ENCODE peak calls at places on chromosomes 11 and 22, in six cellular contexts. V is foreskin fibroblast, Y is WTC11, B is H9, Z is pancreas, K is lung. H is an unnamed sample.

GRCh38 chr11:58625086-58625485 is 2.6 kb downstream of the CNTF start:
- DNase-seq in K (no peak), Z (no peak), B (no peak), V (peak; percentile 24), Y (no peak), H (no peak)

GRCh38 chr11:100445231-100445735 is 241.8 kb upstream of the ARHGAP42 start:
- DNase-seq in K (no peak), Y (no peak), V (no peak), Z (no peak), B (no peak), H (peak; percentile 28)

GRCh38 chr11:103266167-103266831 is 157.1 kb downstream of the DYNC2H1 start:
- DNase-seq in V (no peak), Z (no peak), B (no peak), Y (no peak), K (no peak), H (no peak)

GRCh38 chr11:62201376-62201775 is 7.1 kb upstream of the SCGB2A1 start:
- DNase-seq in K (no peak), Z (peak; percentile 38), V (no peak), Y (no peak), B (no peak), H (no peak)

GRCh38 chr22:39252461-39253391 is 7.9 kb upstream of the PDGFB start:
- DNase-seq in K (no peak), Z (peak; percentile 47), Y (no peak), V (no peak), B (no peak), H (no peak)

GRCh38 chr11:578276-579035 is 2.2 kb downstream of the PHRF1 start:
- DNase-seq in Y (no peak), B (no peak), Z (no peak), V (no peak), K (no peak), H (no peak)

GRCh38 chr22:21946262-21946925 is 6.3 kb downstream of the PPM1F start:
- DNase-seq in V (no peak), Y (no peak), B (no peak), K (no peak), Z (no peak), H (no peak)

GRCh38 chr11:62242021-62242420 is at the start of gene SCGB1D2:
- DNase-seq in Z (peak; percentile 68), B (peak; percentile 43), Y (peak; percentile 15), V (no peak), K (no peak), H (no peak)

GRCh38 chr22:21632237-21632895 is at the start of gene CCDC116:
- DNase-seq in B (peak; percentile 77), Y (peak; percentile 76), V (no peak), Z (no peak), K (no peak), H (no peak)

GRCh38 chr11:125679837-125680236 is 810 bp downstream of the ACRV1 start:
- DNase-seq in Z (no peak), B (no peak), Y (no peak), K (no peak), V (no peak), H (no peak)

GRCh38 chr11:48081151-48082010 is 101.0 kb downstream of the PTPRJ start:
- DNase-seq in V (peak; percentile 71), Y (no peak), Z (no peak), B (no peak), K (peak; percentile 37), H (peak; percentile 69)

GRCh38 chr11:94658888-94659287 is 91.7 kb downstream of the PIWIL4 start:
- DNase-seq in V (no peak), Y (no peak), B (no peak), Z (no peak), K (no peak), H (no peak)

GRCh38 chr11:128803440-128803839 is 63.7 kb downstream of the KCNJ1 start:
- DNase-seq in Y (no peak), Z (no peak), K (no peak), V (no peak), B (no peak), H (no peak)

GRCh38 chr11:12013771-12014170 is 5.3 kb upstream of the DKK3 start:
- DNase-seq in K (no peak), Y (no peak), B (no peak), Z (no peak), V (peak; percentile 45), H (no peak)

GRCh38 chr11:78032090-78032489 is 9.0 kb upstream of the KCTD14 start:
- DNase-seq in V (no peak), Y (no peak), K (no peak), Z (peak; percentile 61), B (no peak), H (no peak)

GRCh38 chr11:78037056-78037455 is 14.0 kb upstream of the KCTD14 start:
- DNase-seq in K (peak; percentile 67), B (no peak), V (peak; percentile 52), Z (peak; percentile 72), Y (no peak), H (no peak)

GRCh38 chr11:78036313-78036712 is 13.2 kb upstream of the KCTD14 start:
- DNase-seq in K (no peak), Y (no peak), V (no peak), B (no peak), Z (no peak), H (no peak)

GRCh38 chr11:78033040-78033439 is 10.0 kb upstream of the KCTD14 start:
- DNase-seq in Y (no peak), B (no peak), Z (no peak), K (no peak), V (peak; percentile 68), H (no peak)

DNA sequence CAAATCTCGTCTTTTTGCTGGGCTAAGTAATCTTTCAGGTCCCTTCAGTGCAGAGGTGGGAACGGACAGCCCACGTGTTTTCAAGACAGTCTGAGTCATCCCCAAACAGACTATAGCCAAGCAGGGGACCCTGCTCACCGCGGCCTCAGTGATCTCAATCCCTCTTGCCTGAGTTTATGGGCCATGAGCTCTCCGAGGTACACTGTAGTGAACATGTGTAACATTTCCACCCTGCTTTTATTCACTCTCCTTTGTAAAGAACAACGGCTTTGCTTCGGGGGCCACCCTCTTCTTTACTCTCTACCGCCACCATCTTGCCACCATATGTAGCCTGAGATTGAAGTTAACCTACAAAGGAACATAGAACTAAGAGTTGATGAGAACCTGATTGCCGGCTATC is 11.5 kb upstream of the KCTD14 start:
- DNase-seq in V (no peak), Z (no peak), B (no peak), Y (no peak), K (no peak), H (no peak)
- TF ChIP-seq CTCF in V (no peak), Z (no peak), B (peak; percentile 42), Y (no peak), K (no peak), H (no peak)

GRCh38 chr11:63770763-63771162 is 2.2 kb upstream of the ZFTA start:
- DNase-seq in V (peak; percentile 52), Z (no peak), Y (no peak), B (no peak), K (no peak), H (no peak)

GRCh38 chr11:63768232-63769043 is at the start of gene ZFTA:
- DNase-seq in Z (peak; percentile 75), Y (peak; percentile 75), K (no peak), B (peak; percentile 73), V (peak; percentile 84), H (no peak)

GRCh38 chr11:63767415-63768231 is 952 bp downstream of the ZFTA start:
- DNase-seq in Z (peak; percentile 43), K (peak; percentile 69), B (peak; percentile 90), V (peak; percentile 87), Y (peak; percentile 81), H (no peak)

GRCh38 chr11:63769719-63770443 is 1.3 kb upstream of the ZFTA start:
- DNase-seq in K (no peak), Y (peak; percentile 24), V (peak; percentile 53), Z (no peak), B (peak; percentile 52), H (no peak)

GRCh38 chr11:63769044-63769718 is 606 bp upstream of the ZFTA start:
- DNase-seq in V (peak; percentile 77), Z (peak; percentile 59), K (no peak), Y (peak; percentile 32), B (no peak), H (no peak)
- TF ChIP-seq CTCF in V (no peak), Z (no peak), K (no peak), Y (no peak), B (peak; percentile 19), H (no peak)

DNA sequence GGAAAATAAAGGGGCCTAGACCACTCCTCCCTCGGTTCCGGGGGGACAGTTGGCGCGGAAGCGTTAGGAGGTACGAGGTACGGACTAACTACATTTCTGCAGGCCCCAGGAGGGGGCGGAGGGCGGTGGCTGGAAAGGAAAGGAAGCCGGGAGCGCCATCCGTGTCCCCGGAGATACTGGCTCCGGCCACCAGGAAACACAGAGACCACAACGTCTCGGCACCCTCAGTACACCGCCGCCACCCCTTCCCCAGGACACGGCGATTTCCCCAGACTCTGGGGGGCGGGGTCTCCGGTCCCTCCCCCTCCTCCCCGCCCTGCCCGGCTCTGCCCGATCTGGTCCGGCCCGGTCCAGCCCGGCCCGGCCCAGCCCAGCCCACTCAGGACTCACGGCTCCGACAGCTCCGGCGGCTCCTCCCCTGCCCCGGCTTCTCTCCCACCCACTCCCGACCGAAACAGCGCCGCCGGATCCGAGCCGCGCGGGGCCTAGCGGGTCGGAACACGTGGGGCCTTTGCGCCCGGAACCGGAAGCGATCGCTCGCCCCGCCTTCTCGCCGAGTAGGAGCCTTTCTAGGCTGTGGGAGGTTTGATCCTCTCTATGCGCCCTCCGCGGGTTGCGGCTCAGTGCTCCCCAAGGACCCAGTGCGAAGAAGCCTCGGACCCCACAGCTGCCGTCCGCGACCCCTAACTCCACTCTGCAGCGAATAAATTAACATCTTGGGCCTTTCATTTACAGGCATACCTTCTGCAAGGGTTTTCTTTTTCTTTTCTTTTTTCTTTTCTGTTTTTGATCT is at the start of gene ZNF202:
- DNase-seq in B (peak; percentile 91), Y (peak; percentile 90), V (peak; percentile 96), Z (peak; percentile 87), K (peak; percentile 94), H (peak; percentile 62)
- TF ChIP-seq CTCF in B (peak; percentile 54), Y (no peak), V (peak; percentile 7), Z (peak; percentile 15), K (no peak), H (no peak)

GRCh38 chr11:10550503-10550902 is 9.5 kb upstream of the RNF141 start:
- DNase-seq in V (peak; percentile 82), Y (no peak), Z (no peak), B (no peak), K (no peak), H (no peak)

GRCh38 chr11:10556590-10556989 is 11.9 kb downstream of the LYVE1 start:
- DNase-seq in Y (no peak), B (no peak), Z (no peak), K (no peak), V (no peak), H (no peak)

GRCh38 chr11:10551845-10552352 is 10.9 kb upstream of the RNF141 start:
- DNase-seq in B (no peak), V (no peak), K (no peak), Y (no peak), Z (no peak), H (no peak)

DNA sequence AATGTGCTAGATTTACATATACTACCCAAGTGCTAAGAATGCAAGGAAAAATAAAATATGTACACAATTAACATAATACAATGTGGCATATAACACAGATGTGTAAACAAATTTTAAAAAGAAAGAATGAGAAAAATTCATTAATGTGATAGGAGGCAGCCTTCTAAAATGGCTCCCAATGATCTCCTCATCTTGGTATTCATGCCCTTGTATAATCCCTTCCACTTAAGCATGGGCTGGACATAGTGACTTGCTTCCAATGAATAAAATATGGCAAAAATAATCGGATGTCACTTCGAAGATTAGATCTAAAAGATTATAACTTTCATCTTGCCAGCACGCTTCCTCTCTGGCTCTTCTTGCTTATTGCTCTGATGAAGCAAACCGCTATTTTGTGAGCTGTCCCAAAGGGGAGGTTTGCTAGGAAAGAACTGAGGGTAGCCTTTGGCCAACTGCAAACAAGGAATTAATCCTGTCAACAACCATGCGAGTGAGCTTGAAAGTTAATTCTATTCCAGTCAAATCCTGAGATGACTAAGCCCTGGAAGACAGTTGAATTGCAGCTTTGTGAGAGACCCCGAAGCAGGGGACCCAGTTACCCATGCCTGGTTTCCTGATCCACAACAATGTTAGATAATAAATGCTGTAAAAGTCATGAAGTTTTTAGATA is 10.1 kb upstream of the RNF141 start:
- DNase-seq in Z (no peak), B (no peak), Y (no peak), V (peak; percentile 19), K (no peak), H (no peak)
- TF ChIP-seq CTCF in Z (no peak), B (no peak), Y (no peak), V (no peak), K (no peak), H (no peak)

H was measured in retinal pigment epithelial cell.